ENCODE peak calls at places on chromosomes 16 and 17, in four cellular contexts. P is K562, L is HepG2, H is GM12878. Q is an unnamed sample.

GRCh38 chr17:66655461-66655860 is 179.5 kb upstream of the CACNG5 start:
- DNase-seq in P (no peak), L (no peak), H (no peak), Q (no peak)

GRCh38 chr17:43338886-43339516 is 59.8 kb upstream of the ARL4D start:
- DNase-seq in P (no peak), L (peak), H (no peak), Q (no peak)

GRCh38 chr16:57479422-57480126 is 6.7 kb downstream of the DOK4 start:
- DNase-seq in P (peak), L (peak), H (no peak), Q (peak)

GRCh38 chr16:14003119-14003570 is 68.0 kb upstream of the MRTFB start:
- DNase-seq in P (peak), L (no peak), H (no peak), Q (peak)

GRCh38 chr17:2849327-2849670 is 53.1 kb downstream of the RAP1GAP2 start:
- DNase-seq in P (no peak), L (no peak), H (no peak), Q (no peak)

GRCh38 chr16:67697407-67697806 is 21.7 kb downstream of the GFOD2 start:
- DNase-seq in P (no peak), L (no peak), H (no peak), Q (no peak)

GRCh38 chr17:29368926-29369325 is 21.2 kb upstream of the TAOK1 start:
- DNase-seq in P (no peak), L (no peak), H (no peak), Q (no peak)

GRCh38 chr17:45967378-45967777 is 31.7 kb upstream of the STH start:
- DNase-seq in P (no peak), L (no peak), H (no peak), Q (no peak)

GRCh38 chr17:34354637-34355036 is 1.6 kb upstream of the CCL13 start:
- DNase-seq in P (no peak), L (no peak), H (no peak), Q (no peak)

GRCh38 chr16:84067640-84068039 is 25.0 kb upstream of the SLC38A8 start:
- DNase-seq in P (no peak), L (no peak), H (no peak), Q (no peak)

GRCh38 chr16:49598386-49599170 is 225.0 kb downstream of the C16orf78 start:
- DNase-seq in P (no peak), L (no peak), H (peak), Q (no peak)

GRCh38 chr17:11900655-11901054 is 96.6 kb downstream of the ZNF18 start:
- DNase-seq in P (no peak), L (no peak), H (no peak), Q (no peak)

GRCh38 chr17:66508896-66509843 is 206.8 kb downstream of the PRKCA start:
- DNase-seq in P (peak), L (no peak), H (no peak), Q (no peak)

GRCh38 chr17:12985431-12986285 is 32.2 kb downstream of the ELAC2 start:
- DNase-seq in P (no peak), L (no peak), H (no peak), Q (no peak)

GRCh38 chr16:67861877-67862276 is 11.0 kb upstream of the EDC4 start:
- DNase-seq in P (no peak), L (no peak), H (no peak), Q (no peak)

GRCh38 chr16:19898166-19898565 is 13.5 kb upstream of the GPRC5B start:
- DNase-seq in P (no peak), L (no peak), H (no peak), Q (no peak)

GRCh38 chr17:79836952-79837887 is 2.0 kb downstream of the CBX4 start:
- DNase-seq in P (peak), L (peak), H (no peak), Q (no peak)

GRCh38 chr16:71214771-71215381 is 15.6 kb downstream of the HYDIN start:
- DNase-seq in P (peak), L (peak), H (no peak), Q (no peak)

GRCh38 chr16:54431041-54431996 is 144.7 kb upstream of the IRX3 start:
- DNase-seq in P (no peak), L (no peak), H (no peak), Q (no peak)

GRCh38 chr16:11155284-11155806 is 100.7 kb downstream of the SOCS1 start:
- DNase-seq in P (peak), L (no peak), H (no peak), Q (no peak)

GRCh38 chr17:32111141-32111771 is 31.0 kb upstream of the RHOT1 start:
- DNase-seq in P (peak), L (peak), H (no peak), Q (peak)

GRCh38 chr17:78133971-78134898 is 3.7 kb downstream of the TMC8 start:
- DNase-seq in P (peak), L (peak), H (no peak), Q (peak)
- TF ChIP-seq FOXM1 in P (no peak), L (no peak), H (no peak), Q (no peak)

DNA sequence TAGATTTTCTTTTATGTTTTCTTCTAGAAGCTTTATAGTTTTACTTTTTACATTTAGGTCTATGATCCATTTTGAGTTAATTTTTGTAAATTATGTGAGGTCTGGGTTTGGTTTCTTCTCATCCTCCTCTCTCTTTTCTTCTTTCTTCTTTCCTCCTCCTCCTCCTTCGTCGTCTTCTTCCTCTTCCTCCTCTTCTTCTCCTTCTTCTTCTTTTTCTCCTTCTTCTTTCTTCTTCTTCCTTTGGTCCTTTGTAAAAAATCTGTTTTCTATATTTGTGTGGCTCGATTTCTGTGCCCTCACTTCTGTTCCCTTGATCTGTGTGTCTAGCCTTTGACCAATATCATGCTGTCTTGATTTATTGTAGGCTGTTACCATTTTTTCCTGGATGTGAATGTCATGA is 5.0 kb upstream of the SLC25A35 start:
- DNase-seq in P (no peak), L (no peak), H (no peak), Q (no peak)
- TF ChIP-seq TARDBP in P (no peak), L (no peak), H (no peak), Q (no peak)

DNA sequence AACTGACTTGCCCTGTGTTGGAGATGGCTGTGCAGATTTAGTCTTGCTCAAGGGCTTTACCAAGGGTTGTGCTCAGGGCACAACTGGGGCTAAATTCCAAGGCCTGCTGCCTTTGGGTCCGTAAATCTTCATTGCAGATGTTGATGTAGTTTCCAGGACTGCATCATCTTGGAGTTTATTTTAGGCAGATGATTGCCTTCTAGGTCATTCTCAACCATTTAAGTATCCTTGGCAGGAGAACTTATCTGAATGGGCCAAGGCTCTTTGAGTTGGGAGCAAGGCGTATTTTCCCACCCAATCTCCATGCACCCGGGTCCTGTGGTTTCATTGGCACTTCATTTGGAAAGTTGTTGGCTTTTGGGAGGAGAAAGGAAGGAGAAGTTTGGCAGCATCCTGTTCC is 200.3 kb downstream of the MSI2 start:
- DNase-seq in P (no peak), L (no peak), H (no peak), Q (no peak)
- TF ChIP-seq SP1 in P (no peak), L (no peak), H (no peak), Q (no peak)

DNA sequence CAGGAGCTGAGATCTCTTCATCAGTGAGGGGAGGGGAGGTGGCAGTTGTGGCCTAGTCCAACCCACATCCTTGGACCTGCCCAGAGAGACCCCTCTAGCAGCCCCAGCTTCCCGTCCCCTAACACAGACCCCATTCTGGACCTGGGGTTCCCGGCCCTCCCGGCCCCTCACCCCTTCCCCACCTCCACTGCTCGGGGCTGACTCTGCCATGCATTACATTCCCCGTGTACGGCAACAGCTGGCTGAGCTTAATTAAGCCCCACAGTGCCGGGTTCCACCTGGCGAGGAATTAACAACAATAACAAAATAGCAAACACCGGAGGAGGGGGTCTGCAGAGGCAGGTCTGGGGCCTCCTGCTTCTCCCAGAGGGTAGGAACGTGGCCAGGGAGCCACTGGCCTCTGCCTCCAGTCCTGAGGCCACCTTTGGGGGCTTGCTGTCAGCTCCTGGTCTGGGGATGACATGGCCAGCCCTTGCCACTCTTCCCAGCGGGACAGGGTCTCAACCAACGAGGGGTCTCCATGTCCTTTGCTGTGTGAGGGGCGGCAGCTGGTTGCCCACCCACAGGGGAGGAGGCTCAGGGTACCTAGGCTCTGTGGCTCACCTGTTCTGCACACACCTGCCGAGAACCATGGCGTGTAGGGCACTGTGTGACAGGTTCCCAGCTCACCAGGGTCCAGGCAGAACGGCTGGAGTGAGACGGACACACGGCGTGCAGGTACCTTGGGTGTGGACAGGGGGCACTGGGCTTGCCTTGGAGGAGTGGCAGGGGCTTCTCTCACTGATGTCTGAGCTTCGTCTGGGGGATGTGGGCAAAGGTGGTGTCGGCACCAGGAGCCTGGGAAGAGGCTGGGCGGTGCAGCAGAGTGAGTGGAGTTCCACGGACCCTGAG is 46.9 kb upstream of the CBFA2T3 start:
- DNase-seq in P (no peak), L (no peak), H (no peak), Q (no peak)
- TF ChIP-seq FOXM1 in P (no peak), L (no peak), H (no peak), Q (no peak)

DNA sequence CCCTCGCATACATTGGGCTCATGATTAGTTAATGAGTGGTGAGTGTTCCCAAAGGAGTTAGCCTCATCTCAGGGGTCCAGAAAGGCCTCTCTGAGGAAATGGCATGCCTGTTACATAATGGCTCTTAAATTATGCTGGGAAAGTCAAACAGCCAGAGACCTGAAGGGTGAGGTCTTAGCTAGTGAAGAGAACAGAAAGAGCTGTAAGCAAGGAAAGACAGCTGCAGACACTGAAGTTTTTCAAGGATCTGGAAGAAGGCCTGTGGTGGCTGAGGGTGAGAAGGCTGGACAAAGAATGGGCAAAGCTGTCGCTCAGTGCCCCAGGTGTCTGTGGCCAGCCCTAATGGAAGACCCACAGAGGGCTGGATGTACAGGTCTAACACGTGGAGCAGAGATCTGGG is 10.4 kb downstream of the SP2 start:
- DNase-seq in P (no peak), L (no peak), H (no peak), Q (no peak)
- TF ChIP-seq TARDBP in P (no peak), L (no peak), H (no peak), Q (no peak)

DNA sequence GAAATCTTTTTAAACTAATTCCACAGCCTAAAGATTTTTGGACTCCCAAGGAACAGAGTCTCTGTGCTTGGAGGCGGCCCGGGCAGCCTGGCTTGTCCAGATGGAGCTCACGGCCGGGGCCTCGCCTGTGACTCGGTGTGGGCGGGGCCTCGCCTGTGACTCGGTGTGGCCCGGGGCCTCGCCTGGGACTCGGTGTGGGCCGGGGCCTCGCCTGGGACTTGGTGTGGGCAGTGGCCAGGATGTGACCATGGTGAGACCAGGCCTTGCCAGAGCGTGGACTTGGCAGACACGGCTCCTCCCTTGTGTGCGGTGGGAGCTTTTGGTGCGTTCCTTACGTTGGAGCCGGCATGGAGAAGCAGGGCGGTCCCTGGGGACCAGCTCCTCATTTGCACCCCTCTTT is 92.3 kb downstream of the METRNL start:
- DNase-seq in P (no peak), L (no peak), H (no peak), Q (no peak)
- TF ChIP-seq SP1 in P (no peak), L (no peak), H (no peak), Q (no peak)

GRCh38 chr17:1143573-1143972 is 36.2 kb downstream of the ABR start:
- DNase-seq in P (no peak), L (no peak), H (no peak), Q (peak)
- TF ChIP-seq FOXM1 in P (no peak), L (no peak), H (no peak), Q (no peak)

GRCh38 chr17:71793550-71793949 is 327.3 kb upstream of the SOX9 start:
- DNase-seq in P (no peak), L (no peak), H (no peak), Q (no peak)
- TF ChIP-seq TARDBP in P (no peak), L (no peak), H (no peak), Q (no peak)

GRCh38 chr16:3458278-3458851 is 14.9 kb downstream of the NAA60 start:
- DNase-seq in P (peak), L (no peak), H (no peak), Q (no peak)
- TF ChIP-seq SP1 in P (no peak), L (no peak), H (no peak), Q (no peak)

GRCh38 chr16:2195316-2196161 is 866 bp downstream of the CASKIN1 start:
- DNase-seq in P (no peak), L (no peak), H (no peak), Q (no peak)

GRCh38 chr16:2194166-2194834 is 2.1 kb downstream of the CASKIN1 start:
- DNase-seq in P (peak), L (no peak), H (no peak), Q (peak)

GRCh38 chr16:2196162-2196980 is at the start of gene CASKIN1:
- DNase-seq in P (peak), L (no peak), H (no peak), Q (peak)

GRCh38 chr16:2196981-2197511 is 641 bp upstream of the CASKIN1 start:
- DNase-seq in P (no peak), L (no peak), H (no peak), Q (no peak)

DNA sequence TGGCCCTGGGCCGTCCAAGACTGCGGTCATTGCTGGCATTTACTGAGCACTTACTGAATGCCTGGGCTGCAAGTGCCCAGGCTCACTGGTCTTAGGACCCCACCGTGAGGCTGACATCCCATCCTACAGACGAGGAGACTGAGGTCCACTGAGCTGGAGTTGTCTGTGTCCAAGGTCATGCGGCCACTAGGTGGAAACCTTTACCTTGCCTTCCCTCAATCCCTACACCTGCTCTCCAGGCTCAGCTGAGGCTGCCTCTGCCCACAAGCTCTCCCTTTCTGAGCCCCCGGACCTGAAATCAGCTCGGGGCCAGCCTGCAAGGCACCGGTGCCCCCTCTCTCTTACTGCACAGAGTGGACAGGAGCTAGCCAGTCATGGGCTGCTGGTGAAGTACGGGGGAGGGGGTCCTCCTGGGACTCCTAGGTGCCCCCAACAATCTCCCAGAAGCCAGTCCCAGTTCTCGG is 1.5 kb downstream of the CASKIN1 start:
- DNase-seq in P (peak), L (peak), H (peak), Q (peak)
- TF ChIP-seq FOXM1 in P (no peak), L (no peak), H (no peak), Q (no peak)